ENCODE peak calls at places on chromosomes 6 and 20, in six cellular contexts. W, G, Y, S, J and X are unnamed samples.

GRCh38 chr6:95687839-95688238 is 110.5 kb downstream of the MANEA start:
- DNase-seq in W (no peak), G (no peak), Y (no peak), S (no peak), J (no peak), X (no peak)

GRCh38 chr6:135451617-135452190 is 45.8 kb downstream of the AHI1 start:
- DNase-seq in W (peak), G (no peak), Y (peak), S (peak), J (no peak), X (no peak)

GRCh38 chr6:22892452-22892851 is 323.1 kb downstream of the HDGFL1 start:
- DNase-seq in W (peak), G (peak), Y (no peak), S (no peak), J (no peak), X (no peak)

GRCh38 chr6:43290905-43291355 is 7.1 kb upstream of the SLC22A7 start:
- DNase-seq in W (no peak), G (no peak), Y (no peak), S (no peak), J (no peak), X (no peak)

GRCh38 chr20:21677781-21678180 is 27.7 kb upstream of the PAX1 start:
- DNase-seq in W (no peak), G (no peak), Y (no peak), S (no peak), J (no peak), X (no peak)

GRCh38 chr6:70414813-70415212 is 1.5 kb downstream of the FAM135A start:
- DNase-seq in W (no peak), G (no peak), Y (no peak), S (no peak), J (no peak), X (no peak)

GRCh38 chr6:57190140-57190539 is 18.0 kb downstream of the BAG2 start:
- DNase-seq in W (peak), G (no peak), Y (no peak), S (no peak), J (no peak), X (no peak)

GRCh38 chr6:145028144-145028818 is 707.0 kb downstream of the EPM2A start:
- DNase-seq in W (peak), G (no peak), Y (no peak), S (no peak), J (no peak), X (no peak)

GRCh38 chr6:129874837-129875236 is 13.7 kb upstream of the TMEM244 start:
- DNase-seq in W (no peak), G (no peak), Y (no peak), S (no peak), J (no peak), X (no peak)

GRCh38 chr6:157714153-157714490 is 108.9 kb upstream of the SNX9 start:
- DNase-seq in W (peak), G (no peak), Y (no peak), S (no peak), J (no peak), X (no peak)

GRCh38 chr20:54131675-54132611 is 41.8 kb downstream of the CYP24A1 start:
- DNase-seq in W (no peak), G (no peak), Y (no peak), S (no peak), J (no peak), X (no peak)

GRCh38 chr6:145673504-145673903 is 61.8 kb downstream of the EPM2A start:
- DNase-seq in W (no peak), G (no peak), Y (no peak), S (no peak), J (no peak), X (no peak)

GRCh38 chr6:11043961-11044711 is at the start of gene ELOVL2:
- DNase-seq in W (peak), G (peak), Y (peak), S (peak), J (no peak), X (no peak)

GRCh38 chr6:11042750-11043551 is 1.2 kb downstream of the ELOVL2 start:
- DNase-seq in W (peak), G (no peak), Y (peak), S (no peak), J (no peak), X (no peak)

GRCh38 chr6:11044712-11045167 is 635 bp upstream of the ELOVL2 start:
- DNase-seq in W (no peak), G (no peak), Y (no peak), S (no peak), J (no peak), X (no peak)

GRCh38 chr6:11042025-11042749 is 1.9 kb downstream of the ELOVL2 start:
- DNase-seq in W (no peak), G (no peak), Y (no peak), S (no peak), J (no peak), X (no peak)

GRCh38 chr6:11043552-11043960 is 549 bp downstream of the ELOVL2 start:
- DNase-seq in W (peak), G (no peak), Y (peak), S (no peak), J (no peak), X (no peak)
- H3K27ac ChIP-seq in W (no peak), G (no peak), Y (no peak), S (no peak), J (no peak), X (no peak)

GRCh38 chr20:3929713-3930060 is 40.5 kb downstream of the PANK2 start:
- DNase-seq in W (no peak), G (no peak), Y (no peak), S (no peak), J (no peak), X (no peak)
- H3K27ac ChIP-seq in W (no peak), G (no peak), Y (no peak), S (no peak), J (no peak), X (no peak)

GRCh38 chr6:166381381-166381732 is 1.4 kb downstream of the MPC1 start:
- DNase-seq in W (no peak), G (no peak), Y (no peak), S (no peak), J (no peak), X (no peak)
- H3K27ac ChIP-seq in W (no peak), G (no peak), Y (no peak), S (peak), J (peak), X (peak)

GRCh38 chr20:58880441-58880840 is 27.9 kb downstream of the GNAS start:
- DNase-seq in W (no peak), G (no peak), Y (no peak), S (no peak), J (no peak), X (no peak)

GRCh38 chr20:58884966-58885365 is 32.5 kb downstream of the GNAS start:
- DNase-seq in W (no peak), G (no peak), Y (no peak), S (no peak), J (no peak), X (no peak)

GRCh38 chr20:58882704-58883089 is 30.2 kb downstream of the GNAS start:
- DNase-seq in W (no peak), G (no peak), Y (no peak), S (no peak), J (no peak), X (no peak)

GRCh38 chr20:58880994-58881752 is 28.7 kb downstream of the GNAS start:
- DNase-seq in W (no peak), G (no peak), Y (no peak), S (no peak), J (no peak), X (no peak)

DNA sequence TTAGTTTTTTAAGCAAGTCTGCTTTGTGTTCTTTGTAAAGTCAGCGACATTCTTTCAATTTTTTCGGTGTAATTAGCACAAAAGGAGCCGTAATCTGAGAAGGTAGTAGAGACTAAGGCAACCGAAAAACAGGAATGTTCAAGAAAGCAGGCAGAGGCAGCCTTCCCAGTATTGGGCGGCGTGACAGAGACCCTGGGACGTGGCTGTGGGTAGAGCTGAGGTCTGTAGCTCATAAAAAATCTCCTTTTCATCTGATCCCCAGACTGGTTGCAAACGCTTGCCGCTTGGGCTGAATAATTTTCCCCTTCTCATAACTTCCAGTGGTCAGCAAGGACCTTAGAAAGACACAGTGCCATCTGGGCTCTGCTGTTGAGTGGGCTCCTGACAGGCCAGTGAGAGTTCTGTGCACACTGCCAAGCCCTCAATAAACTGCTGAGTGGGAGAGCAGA is 30.8 kb downstream of the GNAS start:
- DNase-seq in W (no peak), G (no peak), Y (peak), S (no peak), J (no peak), X (no peak)
- H3K27ac ChIP-seq in W (peak), G (no peak), Y (peak), S (no peak), J (no peak), X (no peak)

GRCh38 chr6:47069156-47069555 is 27.0 kb upstream of the ADGRF1 start:
- DNase-seq in W (no peak), G (no peak), Y (no peak), S (no peak), J (no peak), X (no peak)
- H3K27ac ChIP-seq in W (no peak), G (no peak), Y (no peak), S (no peak), J (no peak), X (no peak)